ENCODE peak calls at places on chromosomes 11 and 22, in seven cellular contexts. One of them, this sample, is unnamed.

GRCh38 chr11:13324709-13325108 is 47.1 kb downstream of the BMAL1 start:
- DNase-seq in NCI-H748 treated with DMSO at 0.1 percent for 48 hours: no peak
- DNase-seq in head of caudate nucleus: no peak
- DNase-seq in mucosa of descending colon: no peak
- DNase-seq in G401: peak; percentile 51
- DNase-seq in cardiac septum: no peak
- DNase-seq in chondrocyte: no peak
- DNase-seq in this sample: peak; percentile 48

GRCh38 chr22:33921576-33922181 is 1.4 kb upstream of the LARGE1 start:
- DNase-seq in NCI-H748 treated with DMSO at 0.1 percent for 48 hours: no peak
- DNase-seq in head of caudate nucleus: peak; percentile 71
- DNase-seq in mucosa of descending colon: peak; percentile 64
- DNase-seq in G401: peak; percentile 57
- DNase-seq in cardiac septum: peak; percentile 77
- DNase-seq in chondrocyte: peak; percentile 90
- DNase-seq in this sample: peak; percentile 61

GRCh38 chr22:43152355-43153071 is 1.2 kb downstream of the TSPO start:
- DNase-seq in NCI-H748 treated with DMSO at 0.1 percent for 48 hours: no peak
- DNase-seq in head of caudate nucleus: peak; percentile 47
- DNase-seq in mucosa of descending colon: peak; percentile 91
- DNase-seq in G401: no peak
- DNase-seq in cardiac septum: peak; percentile 92
- DNase-seq in chondrocyte: no peak
- DNase-seq in this sample: no peak

GRCh38 chr11:74333193-74333592 is 21.8 kb upstream of the P4HA3 start:
- DNase-seq in NCI-H748 treated with DMSO at 0.1 percent for 48 hours: no peak
- DNase-seq in head of caudate nucleus: no peak
- DNase-seq in mucosa of descending colon: no peak
- DNase-seq in G401: no peak
- DNase-seq in cardiac septum: no peak
- DNase-seq in chondrocyte: no peak
- DNase-seq in this sample: no peak

GRCh38 chr22:40401532-40401931 is 31.1 kb downstream of the SGSM3 start:
- DNase-seq in NCI-H748 treated with DMSO at 0.1 percent for 48 hours: no peak
- DNase-seq in head of caudate nucleus: no peak
- DNase-seq in mucosa of descending colon: no peak
- DNase-seq in G401: no peak
- DNase-seq in cardiac septum: no peak
- DNase-seq in chondrocyte: no peak
- DNase-seq in this sample: no peak

GRCh38 chr22:22394589-22394988 is 114.0 kb downstream of the ZNF280B start:
- DNase-seq in NCI-H748 treated with DMSO at 0.1 percent for 48 hours: no peak
- DNase-seq in head of caudate nucleus: no peak
- DNase-seq in mucosa of descending colon: no peak
- DNase-seq in G401: no peak
- DNase-seq in cardiac septum: no peak
- DNase-seq in chondrocyte: no peak
- DNase-seq in this sample: no peak

GRCh38 chr11:105033344-105033743 is 1.6 kb downstream of the CASP1 start:
- DNase-seq in NCI-H748 treated with DMSO at 0.1 percent for 48 hours: no peak
- DNase-seq in head of caudate nucleus: no peak
- DNase-seq in mucosa of descending colon: peak; percentile 27
- DNase-seq in G401: no peak
- DNase-seq in cardiac septum: peak; percentile 77
- DNase-seq in chondrocyte: no peak
- DNase-seq in this sample: no peak

GRCh38 chr11:77147668-77148321 is 19.7 kb downstream of the MYO7A start:
- DNase-seq in NCI-H748 treated with DMSO at 0.1 percent for 48 hours: no peak
- DNase-seq in head of caudate nucleus: no peak
- DNase-seq in mucosa of descending colon: peak; percentile 48
- DNase-seq in G401: no peak
- DNase-seq in cardiac septum: no peak
- DNase-seq in chondrocyte: no peak
- DNase-seq in this sample: no peak

GRCh38 chr11:75946531-75947530 is 131.8 kb downstream of the UVRAG start:
- DNase-seq in NCI-H748 treated with DMSO at 0.1 percent for 48 hours: no peak
- DNase-seq in head of caudate nucleus: peak; percentile 14
- DNase-seq in mucosa of descending colon: peak; percentile 28
- DNase-seq in G401: peak; percentile 83
- DNase-seq in cardiac septum: no peak
- DNase-seq in chondrocyte: no peak
- DNase-seq in this sample: peak; percentile 27

GRCh38 chr11:61973603-61974162 is 6.2 kb upstream of the FTH1 start:
- DNase-seq in NCI-H748 treated with DMSO at 0.1 percent for 48 hours: no peak
- DNase-seq in head of caudate nucleus: no peak
- DNase-seq in mucosa of descending colon: no peak
- DNase-seq in G401: peak; percentile 13
- DNase-seq in cardiac septum: no peak
- DNase-seq in chondrocyte: no peak
- DNase-seq in this sample: no peak

GRCh38 chr11:61378713-61379313 is 13.6 kb upstream of the TMEM216 start:
- DNase-seq in NCI-H748 treated with DMSO at 0.1 percent for 48 hours: no peak
- DNase-seq in head of caudate nucleus: no peak
- DNase-seq in mucosa of descending colon: no peak
- DNase-seq in G401: no peak
- DNase-seq in cardiac septum: no peak
- DNase-seq in chondrocyte: no peak
- DNase-seq in this sample: no peak

GRCh38 chr11:106585061-106585460 is 433.2 kb downstream of the GUCY1A2 start:
- DNase-seq in NCI-H748 treated with DMSO at 0.1 percent for 48 hours: no peak
- DNase-seq in head of caudate nucleus: no peak
- DNase-seq in mucosa of descending colon: no peak
- DNase-seq in G401: peak; percentile 12
- DNase-seq in cardiac septum: no peak
- DNase-seq in chondrocyte: no peak
- DNase-seq in this sample: no peak

GRCh38 chr11:47220401-47220821 is 5.6 kb downstream of the DDB2 start:
- DNase-seq in NCI-H748 treated with DMSO at 0.1 percent for 48 hours: no peak
- DNase-seq in head of caudate nucleus: no peak
- DNase-seq in mucosa of descending colon: no peak
- DNase-seq in G401: no peak
- DNase-seq in cardiac septum: no peak
- DNase-seq in chondrocyte: no peak
- DNase-seq in this sample: no peak

GRCh38 chr11:47571895-47572294 is 6.5 kb downstream of the PTPMT1 start:
- DNase-seq in NCI-H748 treated with DMSO at 0.1 percent for 48 hours: no peak
- DNase-seq in head of caudate nucleus: no peak
- DNase-seq in mucosa of descending colon: no peak
- DNase-seq in G401: no peak
- DNase-seq in cardiac septum: peak; percentile 20
- DNase-seq in chondrocyte: no peak
- DNase-seq in this sample: no peak

GRCh38 chr11:34194576-34195335 is 89.3 kb downstream of the NAT10 start:
- DNase-seq in NCI-H748 treated with DMSO at 0.1 percent for 48 hours: no peak
- DNase-seq in head of caudate nucleus: no peak
- DNase-seq in mucosa of descending colon: no peak
- DNase-seq in G401: peak; percentile 44
- DNase-seq in cardiac septum: no peak
- DNase-seq in chondrocyte: no peak
- DNase-seq in this sample: peak; percentile 41

This sample was measured in cerebellum.